ENCODE peak calls at places on chromosomes 5 and 9, in eight cellular contexts. F is pancreas; D is naive thymus-derived CD4-positive, alpha-beta T cell; W is EL; X is activated CD8-positive, alpha-beta memory T cell treated with anti-CD3 and anti-CD28 coated beads, Interleukin-2, amount 50 U/mL, for 48 hours; S is activated naive CD4-positive, alpha-beta T cell treated with anti-CD3 and anti-CD28 coated beads for 36 hours; Y is cardiac fibroblast; P is GM20000. T is an unnamed sample.

GRCh38 chr9:114591206-114591853 is 3.8 kb downstream of the ATP6V1G1 start:
- DNase-seq in Y (peak; percentile 44), S (no peak), P (no peak), D (no peak), X (no peak), W (no peak), F (no peak), T (no peak)

GRCh38 chr5:139814191-139814601 is 18.6 kb downstream of the PSD2 start:
- DNase-seq in F (no peak), S (no peak), D (no peak), W (no peak), Y (no peak), X (no peak), P (no peak), T (no peak)

GRCh38 chr5:93438124-93438523 is 142.9 kb downstream of the NR2F1-AS1 start:
- DNase-seq in D (no peak), Y (no peak), W (no peak), F (no peak), P (no peak), X (no peak), S (no peak), T (no peak)

GRCh38 chr9:130058154-130058553 is 4.4 kb downstream of the GPR107 start:
- DNase-seq in D (no peak), X (no peak), Y (no peak), P (no peak), F (no peak), S (no peak), W (no peak), T (no peak)

GRCh38 chr5:135996611-135997010 is 32.2 kb upstream of the TGFBI start:
- DNase-seq in F (no peak), P (no peak), X (no peak), S (no peak), D (no peak), W (peak; percentile 72), Y (peak; percentile 45), T (no peak)

GRCh38 chr5:67960939-67961338 is 254.6 kb upstream of the PIK3R1 start:
- DNase-seq in F (no peak), D (no peak), Y (no peak), S (no peak), X (no peak), W (no peak), P (no peak), T (no peak)

GRCh38 chr5:135511858-135512257 is 23.9 kb downstream of the NEUROG1 start:
- DNase-seq in S (no peak), D (no peak), Y (no peak), F (no peak), X (no peak), W (no peak), P (no peak), T (no peak)

GRCh38 chr5:59766394-59766793 is 127.1 kb downstream of the PDE4D start:
- DNase-seq in S (no peak), W (no peak), P (no peak), Y (no peak), F (peak; percentile 39), X (no peak), D (no peak), T (peak; percentile 50)

GRCh38 chr9:88458716-88459115 is 70.5 kb downstream of the SPIN1 start:
- DNase-seq in S (no peak), F (no peak), P (no peak), W (peak; percentile 77), D (no peak), X (no peak), Y (peak; percentile 43), T (no peak)

GRCh38 chr5:33892419-33893151 is 795 bp upstream of the ADAMTS12 start:
- DNase-seq in S (no peak), D (no peak), X (no peak), W (peak; percentile 99), F (peak; percentile 65), P (no peak), Y (peak; percentile 93), T (no peak)